ENCODE peak calls at places on chromosome 21, in seven cellular contexts. Q is HepG2, Y is GM12864, B is adrenal gland, H is Caco-2, L is progenitor cell of endocrine pancreas, F is AG09319. P is an unnamed sample.

GRCh38 chr21:36160850-36161178 is 4.2 kb downstream of the DOP1B start:
- DNase-seq in Q (no peak), Y (no peak), B (no peak), H (no peak), L (no peak), F (no peak), P (no peak)

GRCh38 chr21:35911412-35912191 is 148.7 kb downstream of the SETD4 start:
- DNase-seq in Q (no peak), Y (no peak), B (no peak), H (no peak), L (no peak), F (no peak), P (no peak)

GRCh38 chr21:34129039-34129891 is 55.9 kb downstream of the MRPS6 start:
- DNase-seq in Q (no peak), Y (no peak), B (peak; percentile 90), H (no peak), L (no peak), F (peak; percentile 65), P (no peak)

GRCh38 chr21:37065561-37066177 is 7.2 kb downstream of the PIGP start:
- DNase-seq in Q (no peak), Y (no peak), B (no peak), H (no peak), L (no peak), F (no peak), P (no peak)

GRCh38 chr21:35294231-35294898 is 245.3 kb upstream of the RUNX1 start:
- DNase-seq in Q (no peak), Y (no peak), B (no peak), H (peak; percentile 11), L (no peak), F (no peak), P (peak; percentile 69)

GRCh38 chr21:17231771-17232170 is 281.1 kb upstream of the CXADR start:
- DNase-seq in Q (no peak), Y (no peak), B (no peak), H (no peak), L (no peak), F (no peak), P (no peak)

GRCh38 chr21:42997053-42997452 is 22.7 kb downstream of the PKNOX1 start:
- DNase-seq in Q (no peak), Y (no peak), B (peak; percentile 71), H (no peak), L (no peak), F (peak; percentile 72), P (no peak)

GRCh38 chr21:36603221-36603620 is 95.7 kb upstream of the SIM2 start:
- DNase-seq in Q (no peak), Y (no peak), B (no peak), H (no peak), L (no peak), F (no peak), P (no peak)

GRCh38 chr21:38140192-38140905 is 116.4 kb upstream of the KCNJ15 start:
- DNase-seq in Q (no peak), Y (no peak), B (peak; percentile 90), H (no peak), L (no peak), F (no peak), P (no peak)

GRCh38 chr21:15425049-15425448 is 304.7 kb upstream of the USP25 start:
- DNase-seq in Q (no peak), Y (no peak), B (no peak), H (no peak), L (no peak), F (no peak), P (no peak)

GRCh38 chr21:29053011-29053553 is 20.4 kb downstream of the CCT8 start:
- DNase-seq in Q (no peak), Y (no peak), B (no peak), H (no peak), L (no peak), F (no peak), P (no peak)

GRCh38 chr21:28333455-28334108 is 659.1 kb downstream of the LTN1 start:
- DNase-seq in Q (peak; percentile 13), Y (no peak), B (no peak), H (peak; percentile 21), L (no peak), F (peak; percentile 40), P (no peak)

GRCh38 chr21:35399002-35399401 is 349.9 kb upstream of the RUNX1 start:
- DNase-seq in Q (no peak), Y (no peak), B (no peak), H (no peak), L (no peak), F (no peak), P (no peak)

GRCh38 chr21:17451364-17451869 is 61.4 kb upstream of the CXADR start:
- DNase-seq in Q (peak; percentile 28), Y (no peak), B (no peak), H (no peak), L (no peak), F (no peak), P (no peak)

GRCh38 chr21:30839304-30839703 is 9.7 kb upstream of the KRTAP7-1 start:
- DNase-seq in Q (peak; percentile 2), Y (no peak), B (peak; percentile 54), H (peak; percentile 60), L (peak; percentile 33), F (no peak), P (no peak)
- TF ChIP-seq CTCF in Q (peak; percentile 41), Y (peak; percentile 62), B (no peak), H (peak; percentile 66), L (peak; percentile 75), F (no peak), P (no peak)

DNA sequence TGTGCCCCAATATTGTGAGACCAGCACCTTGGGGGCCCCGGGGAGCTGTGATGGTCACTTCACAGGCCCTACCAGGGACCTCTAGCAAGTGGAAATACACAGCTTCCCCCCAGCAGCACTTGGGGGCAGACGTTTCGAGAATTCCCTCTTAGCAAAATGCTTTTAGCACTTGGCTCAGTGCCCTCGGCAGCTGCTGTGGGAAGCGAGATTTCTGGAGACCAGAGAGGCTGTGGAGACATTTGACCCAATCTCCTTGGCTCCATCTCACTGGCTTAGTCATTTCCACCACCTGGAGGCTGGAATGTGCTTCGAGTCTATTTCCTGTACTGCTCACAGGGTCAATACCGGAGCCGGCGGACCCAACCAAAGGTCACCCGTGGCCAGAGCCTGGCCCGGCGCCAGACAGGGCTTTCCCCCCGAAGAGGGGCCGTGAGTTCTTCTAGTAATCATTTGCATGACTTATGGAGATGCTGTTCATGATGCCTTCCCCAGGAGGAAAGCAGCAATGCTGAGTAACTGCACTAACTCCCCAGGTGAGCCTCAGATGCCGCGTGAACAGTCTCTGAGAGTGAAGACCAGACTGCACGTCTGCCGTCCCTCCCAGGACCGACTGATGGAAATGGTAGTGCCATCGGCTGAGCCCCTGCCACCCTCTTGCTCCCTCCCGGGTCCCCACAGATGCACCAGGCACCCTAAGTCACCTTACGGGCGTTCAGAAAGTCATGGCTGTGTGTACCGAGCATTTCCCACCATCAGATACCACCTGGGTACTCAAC is 4.4 kb upstream of the C2CD2 start:
- DNase-seq in Q (peak; percentile 80), Y (no peak), B (peak; percentile 89), H (peak; percentile 51), L (no peak), F (peak; percentile 49), P (peak; percentile 71)
- TF ChIP-seq CTCF in Q (peak; percentile 82), Y (no peak), B (peak; percentile 36), H (peak; percentile 21), L (peak; percentile 35), F (peak; percentile 31), P (peak; percentile 17)

GRCh38 chr21:26032263-26032662 is 138.3 kb downstream of the APP start:
- DNase-seq in Q (no peak), Y (no peak), B (no peak), H (no peak), L (no peak), F (no peak), P (no peak)
- TF ChIP-seq CTCF in Q (no peak), Y (no peak), B (no peak), H (no peak), L (no peak), F (no peak), P (no peak)

DNA sequence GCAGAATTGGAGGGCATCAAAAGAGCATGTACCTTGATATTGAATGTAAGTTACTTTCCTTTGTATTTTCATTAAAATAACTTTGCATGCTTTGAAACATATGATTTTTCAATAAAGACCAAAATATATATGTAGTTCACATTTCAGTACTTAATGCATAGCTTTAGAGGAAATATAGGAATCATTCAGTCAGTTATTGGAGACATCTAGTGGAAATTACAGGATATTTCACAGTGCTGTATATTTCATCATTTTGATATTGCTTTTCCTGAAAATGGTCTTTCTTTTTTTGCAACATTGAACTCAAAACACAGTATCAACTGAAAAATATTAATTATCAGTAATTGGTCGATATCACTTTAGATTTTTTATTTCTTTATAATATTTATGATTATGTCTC is 375.8 kb downstream of the NCAM2 start:
- DNase-seq in Q (no peak), Y (no peak), B (no peak), H (no peak), L (no peak), F (no peak), P (no peak)
- TF ChIP-seq CTCF in Q (no peak), Y (no peak), B (peak; percentile 22), H (no peak), L (no peak), F (peak; percentile 35), P (no peak)

DNA sequence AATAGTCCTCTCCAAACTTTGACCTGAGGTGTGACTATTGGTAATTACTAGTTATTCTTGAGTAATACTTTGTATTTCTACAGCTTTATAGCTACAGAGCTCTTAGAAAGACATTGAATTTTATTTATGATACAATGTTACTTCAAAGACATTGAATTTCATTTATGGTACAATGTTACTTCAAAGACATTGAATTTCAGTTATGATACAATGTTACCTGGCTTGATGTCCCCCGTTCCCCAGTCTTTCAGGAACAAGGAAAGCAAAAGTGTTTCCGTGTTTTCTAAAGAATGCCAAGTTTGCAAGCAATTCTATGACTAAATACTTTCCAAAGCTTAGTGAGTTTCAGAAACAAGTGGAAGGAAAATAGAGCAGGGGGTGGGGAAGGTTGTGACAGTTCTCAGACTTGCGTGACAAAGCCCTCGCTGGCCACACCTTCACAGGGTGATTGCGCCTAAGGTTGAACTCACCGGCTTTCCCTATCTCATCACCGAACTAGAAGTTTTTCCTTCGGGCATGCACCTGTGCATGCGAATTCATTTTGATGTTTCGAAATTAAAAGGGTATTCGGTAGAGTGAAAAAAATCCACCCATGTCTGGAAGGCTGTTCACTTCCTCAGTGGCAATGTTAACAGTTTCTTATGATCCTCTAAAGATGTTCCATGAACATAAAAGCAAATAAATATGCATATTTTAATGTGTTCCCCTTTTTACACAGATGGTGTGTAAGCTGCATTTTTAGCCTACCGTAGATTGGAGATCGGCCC is 909 bp upstream of the PAXBP1 start:
- DNase-seq in Q (no peak), Y (peak; percentile 38), B (peak; percentile 70), H (peak; percentile 52), L (no peak), F (no peak), P (peak; percentile 7)
- TF ChIP-seq CTCF in Q (no peak), Y (no peak), B (no peak), H (no peak), L (no peak), F (no peak), P (no peak)

GRCh38 chr21:44489962-44490361 is 34.7 kb downstream of the LRRC3 start:
- DNase-seq in Q (no peak), Y (no peak), B (no peak), H (no peak), L (no peak), F (no peak), P (no peak)
- TF ChIP-seq CTCF in Q (peak; percentile 29), Y (peak; percentile 23), B (no peak), H (no peak), L (no peak), F (no peak), P (no peak)

P was measured in Calu3.